ENCODE peak calls at places on chromosomes 7 and 10, in ten cellular contexts. One of them, this sample, is unnamed.

GRCh38 chr10:44977287-44978212 is 1.1 kb downstream of the DEPP1 start:
- DNase-seq in hepatocyte: no peak
- DNase-seq in IMR-90: no peak
- DNase-seq in astrocyte of the cerebellum: no peak
- DNase-seq in PC-3: no peak
- DNase-seq in BJ: no peak
- DNase-seq in fibroblast of lung: no peak
- DNase-seq in foreskin fibroblast: no peak
- DNase-seq in brain microvascular endothelial cell: no peak
- DNase-seq in epithelial cell of esophagus: no peak
- DNase-seq in this sample: no peak

GRCh38 chr10:78619244-78619851 is 449.4 kb upstream of the ZMIZ1 start:
- DNase-seq in hepatocyte: peak
- DNase-seq in IMR-90: no peak
- DNase-seq in astrocyte of the cerebellum: no peak
- DNase-seq in PC-3: no peak
- DNase-seq in BJ: no peak
- DNase-seq in fibroblast of lung: no peak
- DNase-seq in foreskin fibroblast: no peak
- DNase-seq in brain microvascular endothelial cell: no peak
- DNase-seq in epithelial cell of esophagus: no peak
- DNase-seq in this sample: no peak

GRCh38 chr10:788796-789748 is 99.6 kb upstream of the DIP2C start:
- DNase-seq in hepatocyte: peak
- DNase-seq in IMR-90: peak
- DNase-seq in astrocyte of the cerebellum: peak
- DNase-seq in PC-3: peak
- DNase-seq in BJ: no peak
- DNase-seq in fibroblast of lung: peak
- DNase-seq in foreskin fibroblast: peak
- DNase-seq in brain microvascular endothelial cell: peak
- DNase-seq in epithelial cell of esophagus: peak
- DNase-seq in this sample: no peak

GRCh38 chr7:17118412-17118811 is 180.0 kb upstream of the AHR start:
- DNase-seq in hepatocyte: no peak
- DNase-seq in IMR-90: no peak
- DNase-seq in astrocyte of the cerebellum: no peak
- DNase-seq in PC-3: no peak
- DNase-seq in BJ: no peak
- DNase-seq in fibroblast of lung: no peak
- DNase-seq in foreskin fibroblast: no peak
- DNase-seq in brain microvascular endothelial cell: no peak
- DNase-seq in epithelial cell of esophagus: no peak
- DNase-seq in this sample: no peak

GRCh38 chr10:5697342-5697741 is 12.7 kb downstream of the TASOR2 start:
- DNase-seq in hepatocyte: no peak
- DNase-seq in IMR-90: no peak
- DNase-seq in astrocyte of the cerebellum: no peak
- DNase-seq in PC-3: no peak
- DNase-seq in BJ: no peak
- DNase-seq in fibroblast of lung: no peak
- DNase-seq in foreskin fibroblast: no peak
- DNase-seq in brain microvascular endothelial cell: no peak
- DNase-seq in epithelial cell of esophagus: no peak
- DNase-seq in this sample: no peak

GRCh38 chr7:150453186-150453585 is 2.8 kb downstream of the GIMAP8 start:
- DNase-seq in hepatocyte: no peak
- DNase-seq in IMR-90: no peak
- DNase-seq in astrocyte of the cerebellum: no peak
- DNase-seq in PC-3: no peak
- DNase-seq in BJ: no peak
- DNase-seq in fibroblast of lung: no peak
- DNase-seq in foreskin fibroblast: no peak
- DNase-seq in brain microvascular endothelial cell: no peak
- DNase-seq in epithelial cell of esophagus: no peak
- DNase-seq in this sample: no peak

GRCh38 chr10:71074176-71074755 is 138.1 kb upstream of the UNC5B start:
- DNase-seq in hepatocyte: no peak
- DNase-seq in IMR-90: no peak
- DNase-seq in astrocyte of the cerebellum: no peak
- DNase-seq in PC-3: peak
- DNase-seq in BJ: no peak
- DNase-seq in fibroblast of lung: no peak
- DNase-seq in foreskin fibroblast: no peak
- DNase-seq in brain microvascular endothelial cell: no peak
- DNase-seq in epithelial cell of esophagus: peak
- DNase-seq in this sample: no peak

GRCh38 chr10:22280078-22280477 is 36.1 kb upstream of the COMMD3 start:
- DNase-seq in hepatocyte: no peak
- DNase-seq in IMR-90: no peak
- DNase-seq in astrocyte of the cerebellum: no peak
- DNase-seq in PC-3: no peak
- DNase-seq in BJ: no peak
- DNase-seq in fibroblast of lung: no peak
- DNase-seq in foreskin fibroblast: no peak
- DNase-seq in brain microvascular endothelial cell: no peak
- DNase-seq in epithelial cell of esophagus: no peak
- DNase-seq in this sample: no peak

GRCh38 chr7:26863504-26864308 is 684 bp downstream of the SKAP2 start:
- DNase-seq in hepatocyte: no peak
- DNase-seq in IMR-90: peak
- DNase-seq in astrocyte of the cerebellum: no peak
- DNase-seq in PC-3: peak
- DNase-seq in BJ: no peak
- DNase-seq in fibroblast of lung: peak
- DNase-seq in foreskin fibroblast: peak
- DNase-seq in brain microvascular endothelial cell: peak
- DNase-seq in epithelial cell of esophagus: peak
- DNase-seq in this sample: no peak

GRCh38 chr7:1818581-1819200 is 148.6 kb downstream of the ELFN1 start:
- DNase-seq in hepatocyte: no peak
- DNase-seq in IMR-90: no peak
- DNase-seq in astrocyte of the cerebellum: no peak
- DNase-seq in PC-3: no peak
- DNase-seq in BJ: no peak
- DNase-seq in fibroblast of lung: no peak
- DNase-seq in foreskin fibroblast: no peak
- DNase-seq in brain microvascular endothelial cell: no peak
- DNase-seq in epithelial cell of esophagus: no peak
- DNase-seq in this sample: no peak

GRCh38 chr10:48523212-48523819 is 81.6 kb downstream of the ARHGAP22 start:
- DNase-seq in hepatocyte: peak
- DNase-seq in IMR-90: peak
- DNase-seq in astrocyte of the cerebellum: peak
- DNase-seq in PC-3: peak
- DNase-seq in BJ: peak
- DNase-seq in fibroblast of lung: peak
- DNase-seq in foreskin fibroblast: peak
- DNase-seq in brain microvascular endothelial cell: peak
- DNase-seq in epithelial cell of esophagus: peak
- DNase-seq in this sample: no peak

GRCh38 chr7:108094933-108095710 is 35.0 kb downstream of the LAMB4 start:
- DNase-seq in hepatocyte: peak
- DNase-seq in IMR-90: peak
- DNase-seq in astrocyte of the cerebellum: peak
- DNase-seq in PC-3: peak
- DNase-seq in BJ: peak
- DNase-seq in fibroblast of lung: peak
- DNase-seq in foreskin fibroblast: peak
- DNase-seq in brain microvascular endothelial cell: peak
- DNase-seq in epithelial cell of esophagus: peak
- DNase-seq in this sample: peak

GRCh38 chr7:69722836-69723235 is 124.6 kb downstream of the AUTS2 start:
- DNase-seq in hepatocyte: no peak
- DNase-seq in IMR-90: no peak
- DNase-seq in astrocyte of the cerebellum: no peak
- DNase-seq in PC-3: no peak
- DNase-seq in BJ: no peak
- DNase-seq in fibroblast of lung: peak
- DNase-seq in foreskin fibroblast: peak
- DNase-seq in brain microvascular endothelial cell: no peak
- DNase-seq in epithelial cell of esophagus: peak
- DNase-seq in this sample: no peak

GRCh38 chr7:88629559-88629958 is 129.9 kb upstream of the ZNF804B start:
- DNase-seq in hepatocyte: no peak
- DNase-seq in IMR-90: no peak
- DNase-seq in astrocyte of the cerebellum: no peak
- DNase-seq in PC-3: no peak
- DNase-seq in BJ: no peak
- DNase-seq in fibroblast of lung: no peak
- DNase-seq in foreskin fibroblast: no peak
- DNase-seq in brain microvascular endothelial cell: no peak
- DNase-seq in epithelial cell of esophagus: no peak
- DNase-seq in this sample: no peak

DNA sequence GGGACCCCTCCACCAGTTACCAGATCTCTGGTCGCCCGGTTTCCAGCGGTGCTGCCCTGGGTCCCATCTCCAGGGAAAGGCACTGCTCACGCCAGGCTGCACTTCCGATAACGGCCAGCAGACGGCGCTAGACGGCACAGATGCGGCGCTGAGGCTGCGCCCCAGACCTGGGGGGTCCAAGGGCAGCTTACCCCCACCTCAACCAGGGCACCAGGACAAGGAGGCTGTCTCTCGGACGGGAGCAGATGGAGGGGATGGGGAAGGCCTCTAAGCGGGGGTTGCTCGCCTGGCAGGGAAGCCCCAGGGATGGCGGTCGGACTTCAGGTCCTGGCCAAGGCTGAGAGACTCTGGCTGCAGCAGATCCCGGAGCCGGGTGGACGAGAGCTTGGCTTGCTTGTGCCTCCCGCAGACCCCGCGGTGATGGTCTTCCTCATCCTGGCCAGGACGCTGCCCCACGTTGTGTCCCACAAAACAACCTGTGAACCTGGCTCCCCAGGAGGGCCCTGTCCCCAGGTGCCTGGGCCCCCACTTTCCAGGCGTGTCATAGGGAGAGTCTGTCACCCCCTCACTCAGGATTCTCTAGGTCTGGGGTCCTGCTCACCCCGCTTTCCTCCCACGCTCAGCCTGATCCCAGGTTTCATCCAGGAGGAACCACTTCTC is 23.9 kb upstream of the ZNF716 start:
- DNase-seq in hepatocyte: no peak
- DNase-seq in IMR-90: no peak
- DNase-seq in astrocyte of the cerebellum: no peak
- DNase-seq in PC-3: no peak
- DNase-seq in BJ: no peak
- DNase-seq in fibroblast of lung: no peak
- DNase-seq in foreskin fibroblast: no peak
- DNase-seq in brain microvascular endothelial cell: no peak
- DNase-seq in epithelial cell of esophagus: no peak
- DNase-seq in this sample: no peak
- TF ChIP-seq CTCF in hepatocyte: no peak
- TF ChIP-seq CTCF in IMR-90: no peak
- TF ChIP-seq CTCF in astrocyte of the cerebellum: no peak
- TF ChIP-seq CTCF in PC-3: peak
- TF ChIP-seq CTCF in BJ: peak
- TF ChIP-seq CTCF in fibroblast of lung: peak
- TF ChIP-seq CTCF in foreskin fibroblast: no peak
- TF ChIP-seq CTCF in brain microvascular endothelial cell: peak
- TF ChIP-seq CTCF in epithelial cell of esophagus: no peak
- TF ChIP-seq CTCF in this sample: no peak

GRCh38 chr7:35993113-35993512 is 159.9 kb upstream of the EEPD1 start:
- DNase-seq in hepatocyte: no peak
- DNase-seq in IMR-90: no peak
- DNase-seq in astrocyte of the cerebellum: no peak
- DNase-seq in PC-3: peak
- DNase-seq in BJ: no peak
- DNase-seq in fibroblast of lung: no peak
- DNase-seq in foreskin fibroblast: peak
- DNase-seq in brain microvascular endothelial cell: no peak
- DNase-seq in epithelial cell of esophagus: peak
- DNase-seq in this sample: no peak
- TF ChIP-seq CTCF in hepatocyte: no peak
- TF ChIP-seq CTCF in IMR-90: no peak
- TF ChIP-seq CTCF in astrocyte of the cerebellum: no peak
- TF ChIP-seq CTCF in PC-3: no peak
- TF ChIP-seq CTCF in BJ: no peak
- TF ChIP-seq CTCF in fibroblast of lung: no peak
- TF ChIP-seq CTCF in foreskin fibroblast: no peak
- TF ChIP-seq CTCF in brain microvascular endothelial cell: no peak
- TF ChIP-seq CTCF in epithelial cell of esophagus: no peak
- TF ChIP-seq CTCF in this sample: no peak

GRCh38 chr10:47359101-47359500 is 10.9 kb downstream of the RBP3 start:
- DNase-seq in hepatocyte: no peak
- DNase-seq in IMR-90: no peak
- DNase-seq in astrocyte of the cerebellum: no peak
- DNase-seq in PC-3: no peak
- DNase-seq in BJ: no peak
- DNase-seq in fibroblast of lung: no peak
- DNase-seq in foreskin fibroblast: no peak
- DNase-seq in brain microvascular endothelial cell: no peak
- DNase-seq in epithelial cell of esophagus: no peak
- DNase-seq in this sample: no peak

GRCh38 chr10:47362199-47362598 is 14.0 kb downstream of the RBP3 start:
- DNase-seq in hepatocyte: no peak
- DNase-seq in IMR-90: no peak
- DNase-seq in astrocyte of the cerebellum: no peak
- DNase-seq in PC-3: peak
- DNase-seq in BJ: no peak
- DNase-seq in fibroblast of lung: no peak
- DNase-seq in foreskin fibroblast: no peak
- DNase-seq in brain microvascular endothelial cell: no peak
- DNase-seq in epithelial cell of esophagus: peak
- DNase-seq in this sample: no peak

GRCh38 chr10:47359626-47360418 is 11.7 kb downstream of the RBP3 start:
- DNase-seq in hepatocyte: no peak
- DNase-seq in IMR-90: no peak
- DNase-seq in astrocyte of the cerebellum: no peak
- DNase-seq in PC-3: no peak
- DNase-seq in BJ: no peak
- DNase-seq in fibroblast of lung: no peak
- DNase-seq in foreskin fibroblast: no peak
- DNase-seq in brain microvascular endothelial cell: no peak
- DNase-seq in epithelial cell of esophagus: no peak
- DNase-seq in this sample: no peak

GRCh38 chr10:47360419-47361040 is 12.4 kb downstream of the RBP3 start:
- DNase-seq in hepatocyte: no peak
- DNase-seq in IMR-90: no peak
- DNase-seq in astrocyte of the cerebellum: no peak
- DNase-seq in PC-3: no peak
- DNase-seq in BJ: no peak
- DNase-seq in fibroblast of lung: no peak
- DNase-seq in foreskin fibroblast: no peak
- DNase-seq in brain microvascular endothelial cell: peak
- DNase-seq in epithelial cell of esophagus: peak
- DNase-seq in this sample: no peak

GRCh38 chr10:47361293-47361692 is 13.1 kb downstream of the RBP3 start:
- DNase-seq in hepatocyte: peak
- DNase-seq in IMR-90: peak
- DNase-seq in astrocyte of the cerebellum: no peak
- DNase-seq in PC-3: peak
- DNase-seq in BJ: no peak
- DNase-seq in fibroblast of lung: peak
- DNase-seq in foreskin fibroblast: peak
- DNase-seq in brain microvascular endothelial cell: peak
- DNase-seq in epithelial cell of esophagus: peak
- DNase-seq in this sample: peak
- TF ChIP-seq CTCF in hepatocyte: peak
- TF ChIP-seq CTCF in IMR-90: peak
- TF ChIP-seq CTCF in astrocyte of the cerebellum: peak
- TF ChIP-seq CTCF in PC-3: peak
- TF ChIP-seq CTCF in BJ: peak
- TF ChIP-seq CTCF in fibroblast of lung: peak
- TF ChIP-seq CTCF in foreskin fibroblast: peak
- TF ChIP-seq CTCF in brain microvascular endothelial cell: peak
- TF ChIP-seq CTCF in epithelial cell of esophagus: peak
- TF ChIP-seq CTCF in this sample: peak

GRCh38 chr10:89663144-89663543 is 18.1 kb upstream of the PANK1 start:
- DNase-seq in hepatocyte: no peak
- DNase-seq in IMR-90: no peak
- DNase-seq in astrocyte of the cerebellum: no peak
- DNase-seq in PC-3: no peak
- DNase-seq in BJ: no peak
- DNase-seq in fibroblast of lung: no peak
- DNase-seq in foreskin fibroblast: no peak
- DNase-seq in brain microvascular endothelial cell: no peak
- DNase-seq in epithelial cell of esophagus: no peak
- DNase-seq in this sample: no peak
- TF ChIP-seq CTCF in hepatocyte: no peak
- TF ChIP-seq CTCF in IMR-90: no peak
- TF ChIP-seq CTCF in astrocyte of the cerebellum: no peak
- TF ChIP-seq CTCF in PC-3: no peak
- TF ChIP-seq CTCF in BJ: no peak
- TF ChIP-seq CTCF in fibroblast of lung: no peak
- TF ChIP-seq CTCF in foreskin fibroblast: no peak
- TF ChIP-seq CTCF in brain microvascular endothelial cell: no peak
- TF ChIP-seq CTCF in epithelial cell of esophagus: no peak
- TF ChIP-seq CTCF in this sample: no peak